ENCODE peak calls at places on chromosomes 12 and 14, in six cellular contexts. H, B, T, U, X and I are unnamed samples.

GRCh38 chr14:39430762-39431415 is 1.3 kb downstream of the FBXO33 start:
- DNase-seq in H (no peak), B (no peak), T (no peak), U (no peak), X (no peak), I (no peak)

GRCh38 chr12:128009108-128009507 is 257.9 kb upstream of the TMEM132C start:
- DNase-seq in H (no peak), B (no peak), T (no peak), U (no peak), X (no peak), I (no peak)

GRCh38 chr12:54147186-54147585 is 41.6 kb downstream of the SMUG1 start:
- DNase-seq in H (no peak), B (no peak), T (no peak), U (no peak), X (no peak), I (no peak)

GRCh38 chr14:105075364-105076295 is 10.4 kb upstream of the GPR132 start:
- DNase-seq in H (peak; percentile 54), B (no peak), T (peak; percentile 76), U (no peak), X (no peak), I (peak; percentile 87)

GRCh38 chr12:70535896-70536374 is 101.3 kb downstream of the PTPRB start:
- DNase-seq in H (no peak), B (no peak), T (peak; percentile 60), U (no peak), X (no peak), I (no peak)

GRCh38 chr12:2212971-2213869 is 160.4 kb downstream of the CACNA1C start:
- DNase-seq in H (no peak), B (no peak), T (peak; percentile 8), U (peak; percentile 7), X (no peak), I (no peak)

GRCh38 chr12:113278141-113278540 is 56.8 kb downstream of the SLC8B1 start:
- DNase-seq in H (no peak), B (no peak), T (no peak), U (no peak), X (peak; percentile 35), I (peak; percentile 30)

GRCh38 chr14:70664698-70665447 is 23.2 kb downstream of the TTC9 start:
- DNase-seq in H (no peak), B (no peak), T (no peak), U (no peak), X (no peak), I (no peak)

GRCh38 chr14:54781936-54782802 is 120.5 kb downstream of the GCH1 start:
- DNase-seq in H (no peak), B (no peak), T (no peak), U (no peak), X (peak; percentile 57), I (no peak)

GRCh38 chr14:68665792-68666195 is 127.1 kb downstream of the ZFP36L1 start:
- DNase-seq in H (no peak), B (no peak), T (no peak), U (no peak), X (no peak), I (no peak)

GRCh38 chr14:41805633-41806032 is 199.0 kb downstream of the LRFN5 start:
- DNase-seq in H (no peak), B (no peak), T (no peak), U (no peak), X (no peak), I (no peak)

GRCh38 chr12:132621657-132622435 is 3.3 kb downstream of the P2RX2 start:
- DNase-seq in H (no peak), B (no peak), T (no peak), U (no peak), X (no peak), I (no peak)

GRCh38 chr12:75623631-75624118 is 112.3 kb upstream of the KRR1 start:
- DNase-seq in H (no peak), B (peak; percentile 33), T (peak; percentile 70), U (peak; percentile 73), X (no peak), I (no peak)

GRCh38 chr14:60634153-60634552 is 15.1 kb downstream of the SIX1 start:
- DNase-seq in H (no peak), B (no peak), T (no peak), U (no peak), X (no peak), I (no peak)

GRCh38 chr12:49892732-49893317 is 10.9 kb downstream of the FAIM2 start:
- DNase-seq in H (no peak), B (no peak), T (no peak), U (no peak), X (peak; percentile 19), I (no peak)

GRCh38 chr12:49897276-49897675 is 6.4 kb downstream of the FAIM2 start:
- DNase-seq in H (no peak), B (no peak), T (no peak), U (no peak), X (peak; percentile 60), I (no peak)

GRCh38 chr12:49893753-49894752 is 9.6 kb downstream of the FAIM2 start:
- DNase-seq in H (no peak), B (peak; percentile 73), T (peak; percentile 44), U (no peak), X (peak; percentile 30), I (no peak)

GRCh38 chr12:49894754-49895153 is 8.9 kb downstream of the FAIM2 start:
- DNase-seq in H (no peak), B (no peak), T (no peak), U (no peak), X (no peak), I (no peak)

DNA sequence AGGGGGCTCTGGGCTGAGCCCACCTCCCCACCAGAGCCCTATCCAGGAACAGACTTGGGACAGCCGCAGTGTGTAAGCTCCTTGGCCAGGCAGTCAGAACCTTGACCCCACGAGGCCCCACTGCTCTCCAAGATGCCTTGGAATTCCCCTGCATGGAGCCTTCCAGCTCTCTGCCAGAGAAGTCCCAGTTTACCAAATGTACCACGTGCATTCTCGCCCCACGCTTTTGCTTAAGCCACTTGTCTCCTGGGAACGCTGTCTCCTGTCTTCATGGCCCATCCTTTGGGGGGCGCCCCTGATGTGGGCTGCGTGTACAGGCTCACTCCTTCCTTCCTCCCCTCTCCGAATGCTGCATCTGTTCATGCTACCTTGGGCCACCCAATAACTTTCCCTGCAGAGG is 7.9 kb downstream of the FAIM2 start:
- DNase-seq in H (no peak), B (no peak), T (no peak), U (no peak), X (no peak), I (no peak)
- TF ChIP-seq CTCF in H (no peak), B (no peak), T (no peak), U (no peak), X (no peak), I (no peak)

GRCh38 chr14:23348297-23348655 is 4.4 kb downstream of the SLC22A17 start:
- DNase-seq in H (no peak), B (no peak), T (no peak), U (no peak), X (no peak), I (no peak)

GRCh38 chr14:23346693-23347405 is 5.8 kb downstream of the SLC22A17 start:
- DNase-seq in H (no peak), B (no peak), T (no peak), U (no peak), X (no peak), I (no peak)

GRCh38 chr14:23347406-23348296 is 5.0 kb downstream of the SLC22A17 start:
- DNase-seq in H (no peak), B (no peak), T (no peak), U (no peak), X (no peak), I (no peak)

GRCh38 chr14:23344481-23344880 is 8.2 kb downstream of the SLC22A17 start:
- DNase-seq in H (no peak), B (no peak), T (no peak), U (no peak), X (no peak), I (no peak)

DNA sequence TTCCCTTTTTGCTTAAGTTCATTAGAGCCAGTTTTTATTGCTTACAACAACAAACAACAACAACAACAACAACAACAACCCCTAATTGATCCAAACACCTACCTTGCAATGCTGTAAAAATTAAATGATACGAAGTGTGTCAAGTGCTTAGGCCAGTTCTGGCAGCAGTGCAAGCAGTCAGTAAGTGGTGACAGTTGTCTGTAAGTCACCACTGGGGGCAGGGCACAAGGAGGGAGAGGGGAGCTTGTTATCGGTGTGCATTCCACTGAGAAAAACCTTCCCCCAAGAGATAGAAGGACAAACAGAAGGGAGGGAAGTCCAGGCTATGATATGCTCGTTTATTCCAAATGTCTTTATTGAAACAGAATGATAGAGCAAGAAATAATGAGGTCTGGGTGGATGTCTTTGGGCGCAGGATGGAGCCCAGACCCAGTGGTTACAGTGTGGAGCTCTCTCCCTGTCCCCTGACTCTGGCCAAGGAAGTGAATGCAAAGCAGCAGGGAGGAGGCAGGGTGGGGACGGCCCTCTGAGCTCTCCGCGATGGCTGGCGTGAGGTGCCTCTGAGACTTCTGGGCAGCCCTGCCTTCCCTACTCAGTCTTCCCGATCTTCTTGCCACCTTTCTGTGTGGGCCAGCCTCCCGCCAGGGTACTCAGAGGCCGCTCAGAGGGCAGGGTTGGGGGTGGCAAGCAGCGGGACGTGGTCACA is 6.5 kb downstream of the SLC22A17 start:
- DNase-seq in H (no peak), B (no peak), T (no peak), U (no peak), X (no peak), I (no peak)
- TF ChIP-seq CTCF in H (no peak), B (no peak), T (no peak), U (no peak), X (no peak), I (no peak)

GRCh38 chr12:43912851-43913250 is 77.0 kb downstream of the TMEM117 start:
- DNase-seq in H (no peak), B (no peak), T (no peak), U (no peak), X (no peak), I (no peak)

GRCh38 chr12:43914391-43914790 is 78.5 kb downstream of the TMEM117 start:
- DNase-seq in H (no peak), B (no peak), T (no peak), U (no peak), X (no peak), I (no peak)

GRCh38 chr12:43917896-43918295 is 82.0 kb downstream of the TMEM117 start:
- DNase-seq in H (no peak), B (no peak), T (no peak), U (no peak), X (no peak), I (no peak)

GRCh38 chr12:43914923-43915468 is 79.1 kb downstream of the TMEM117 start:
- DNase-seq in H (no peak), B (no peak), T (no peak), U (no peak), X (no peak), I (no peak)
- TF ChIP-seq CTCF in H (no peak), B (no peak), T (no peak), U (no peak), X (peak; percentile 63), I (no peak)

DNA sequence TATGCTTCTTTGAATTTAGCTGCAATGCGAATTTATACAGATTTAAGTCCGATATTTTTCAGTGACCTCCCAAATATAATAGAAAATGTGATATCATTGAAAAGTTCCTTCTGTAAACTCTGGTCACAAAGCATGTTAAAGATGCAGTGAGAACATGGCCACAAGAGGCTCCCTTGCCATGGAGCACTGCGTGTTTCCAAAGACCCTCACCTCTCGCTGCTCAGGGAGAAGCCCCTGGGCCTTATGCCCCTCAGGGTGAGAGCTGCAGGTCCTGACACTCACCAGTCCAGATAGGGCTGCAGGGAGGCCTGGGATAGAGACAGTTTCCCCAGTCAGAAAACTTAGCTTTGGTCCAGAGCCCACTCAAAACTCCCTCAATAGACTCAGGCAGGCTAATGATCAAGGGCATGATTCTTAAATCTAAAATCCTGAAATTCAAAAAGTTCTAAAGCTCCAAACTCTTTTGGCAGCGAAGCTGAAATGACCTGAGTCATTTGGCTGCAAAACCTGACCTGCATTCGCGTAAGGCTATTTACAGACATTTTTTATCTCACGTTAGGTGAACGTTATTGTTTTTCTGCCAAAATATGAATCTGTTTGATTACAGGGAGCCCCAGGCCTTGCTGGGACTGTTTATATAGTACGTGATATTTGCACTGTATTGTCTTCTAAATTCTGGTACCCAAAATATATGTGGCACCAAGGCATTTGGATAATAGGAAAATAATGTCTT is 67.8 kb downstream of the CAPZA3 start:
- DNase-seq in H (no peak), B (no peak), T (no peak), U (no peak), X (no peak), I (no peak)
- TF ChIP-seq CTCF in H (no peak), B (no peak), T (no peak), U (no peak), X (no peak), I (no peak)